ENCODE peak calls at places on chromosomes 1 and 21, in six cellular contexts. One of them, this sample, is unnamed.

GRCh38 chr1:5744911-5745431 is 247.3 kb downstream of the NPHP4 start:
- DNase-seq in GM23338: no peak
- DNase-seq in activated CD4-positive, alpha-beta memory T cell treated with anti-CD3 and anti-CD28 coated beads for 36 hours: no peak
- DNase-seq in retinal pigment epithelial cell: no peak
- DNase-seq in NCI-H1930: no peak
- DNase-seq in hippocampal formation: peak
- DNase-seq in this sample: no peak

GRCh38 chr1:222339371-222339947 is 208.4 kb downstream of the HHIPL2 start:
- DNase-seq in GM23338: no peak
- DNase-seq in activated CD4-positive, alpha-beta memory T cell treated with anti-CD3 and anti-CD28 coated beads for 36 hours: no peak
- DNase-seq in retinal pigment epithelial cell: no peak
- DNase-seq in NCI-H1930: no peak
- DNase-seq in hippocampal formation: no peak
- DNase-seq in this sample: no peak

GRCh38 chr21:21283810-21284209 is 285.6 kb downstream of the NCAM2 start:
- DNase-seq in GM23338: no peak
- DNase-seq in activated CD4-positive, alpha-beta memory T cell treated with anti-CD3 and anti-CD28 coated beads for 36 hours: no peak
- DNase-seq in retinal pigment epithelial cell: no peak
- DNase-seq in NCI-H1930: no peak
- DNase-seq in hippocampal formation: no peak
- DNase-seq in this sample: no peak

GRCh38 chr1:56575865-56576264 is 3.5 kb downstream of the PLPP3 start:
- DNase-seq in GM23338: no peak
- DNase-seq in activated CD4-positive, alpha-beta memory T cell treated with anti-CD3 and anti-CD28 coated beads for 36 hours: no peak
- DNase-seq in retinal pigment epithelial cell: no peak
- DNase-seq in NCI-H1930: no peak
- DNase-seq in hippocampal formation: no peak
- DNase-seq in this sample: no peak

GRCh38 chr1:173870252-173871075 is 2.3 kb downstream of the ZBTB37 start:
- DNase-seq in GM23338: no peak
- DNase-seq in activated CD4-positive, alpha-beta memory T cell treated with anti-CD3 and anti-CD28 coated beads for 36 hours: peak
- DNase-seq in retinal pigment epithelial cell: no peak
- DNase-seq in NCI-H1930: no peak
- DNase-seq in hippocampal formation: peak
- DNase-seq in this sample: peak

GRCh38 chr1:117621316-117621715 is 15.5 kb downstream of the TENT5C start:
- DNase-seq in GM23338: no peak
- DNase-seq in activated CD4-positive, alpha-beta memory T cell treated with anti-CD3 and anti-CD28 coated beads for 36 hours: no peak
- DNase-seq in retinal pigment epithelial cell: no peak
- DNase-seq in NCI-H1930: no peak
- DNase-seq in hippocampal formation: no peak
- DNase-seq in this sample: no peak

GRCh38 chr1:103525114-103525606 is 339 bp upstream of the RNPC3 start:
- DNase-seq in GM23338: peak
- DNase-seq in activated CD4-positive, alpha-beta memory T cell treated with anti-CD3 and anti-CD28 coated beads for 36 hours: peak
- DNase-seq in retinal pigment epithelial cell: peak
- DNase-seq in NCI-H1930: no peak
- DNase-seq in hippocampal formation: peak
- DNase-seq in this sample: no peak

GRCh38 chr1:4768553-4768952 is 114.1 kb downstream of the AJAP1 start:
- DNase-seq in GM23338: no peak
- DNase-seq in activated CD4-positive, alpha-beta memory T cell treated with anti-CD3 and anti-CD28 coated beads for 36 hours: no peak
- DNase-seq in retinal pigment epithelial cell: no peak
- DNase-seq in NCI-H1930: no peak
- DNase-seq in hippocampal formation: no peak
- DNase-seq in this sample: no peak

GRCh38 chr1:203057831-203058673 is 27.8 kb downstream of the MYOG start:
- DNase-seq in GM23338: no peak
- DNase-seq in activated CD4-positive, alpha-beta memory T cell treated with anti-CD3 and anti-CD28 coated beads for 36 hours: no peak
- DNase-seq in retinal pigment epithelial cell: no peak
- DNase-seq in NCI-H1930: no peak
- DNase-seq in hippocampal formation: no peak
- DNase-seq in this sample: no peak

GRCh38 chr1:27557596-27558340 is 46.2 kb downstream of the AHDC1 start:
- DNase-seq in GM23338: peak
- DNase-seq in activated CD4-positive, alpha-beta memory T cell treated with anti-CD3 and anti-CD28 coated beads for 36 hours: no peak
- DNase-seq in retinal pigment epithelial cell: no peak
- DNase-seq in NCI-H1930: no peak
- DNase-seq in hippocampal formation: no peak
- DNase-seq in this sample: no peak

GRCh38 chr1:23477359-23478144 is 6.4 kb downstream of the ASAP3 start:
- DNase-seq in GM23338: no peak
- DNase-seq in activated CD4-positive, alpha-beta memory T cell treated with anti-CD3 and anti-CD28 coated beads for 36 hours: no peak
- DNase-seq in retinal pigment epithelial cell: no peak
- DNase-seq in NCI-H1930: no peak
- DNase-seq in hippocampal formation: no peak
- DNase-seq in this sample: no peak

GRCh38 chr1:116485976-116486375 is 84.8 kb downstream of the CD58 start:
- DNase-seq in GM23338: no peak
- DNase-seq in activated CD4-positive, alpha-beta memory T cell treated with anti-CD3 and anti-CD28 coated beads for 36 hours: no peak
- DNase-seq in retinal pigment epithelial cell: no peak
- DNase-seq in NCI-H1930: no peak
- DNase-seq in hippocampal formation: no peak
- DNase-seq in this sample: no peak

GRCh38 chr1:160074865-160075264 is 4.9 kb upstream of the KCNJ10 start:
- DNase-seq in GM23338: no peak
- DNase-seq in activated CD4-positive, alpha-beta memory T cell treated with anti-CD3 and anti-CD28 coated beads for 36 hours: no peak
- DNase-seq in retinal pigment epithelial cell: no peak
- DNase-seq in NCI-H1930: no peak
- DNase-seq in hippocampal formation: no peak
- DNase-seq in this sample: no peak